ENCODE peak calls at places on chromosomes 11 and 22, in five cellular contexts. One of them, this sample, is unnamed.
A peak's percentile ranks its signal among the peaks of the same experiment; 100 is the strongest.

GRCh38 chr11:20054584-20054983 is 105.7 kb downstream of the DBX1 start:
- DNase-seq in esophagus muscularis mucosa: no peak
- DNase-seq in stimulated activated CD4-positive, alpha-beta T cell treated with anti-CD3 and anti-CD28 coated beads, Interleukin-1b, Interleukin-23, amount 100 ng/mL, for 48 hours: no peak
- DNase-seq in T47D: no peak
- DNase-seq in AG20443: no peak
- DNase-seq in this sample: no peak

GRCh38 chr11:94002226-94002625 is 18.9 kb upstream of the HEPHL1 start:
- DNase-seq in AG20443: no peak
- DNase-seq in esophagus muscularis mucosa: no peak
- DNase-seq in T47D: no peak
- DNase-seq in stimulated activated CD4-positive, alpha-beta T cell treated with anti-CD3 and anti-CD28 coated beads, Interleukin-1b, Interleukin-23, amount 100 ng/mL, for 48 hours: no peak
- DNase-seq in this sample: no peak

GRCh38 chr11:48081151-48082010 is 101.0 kb downstream of the PTPRJ start:
- DNase-seq in AG20443: peak; percentile 90
- DNase-seq in esophagus muscularis mucosa: no peak
- DNase-seq in T47D: no peak
- DNase-seq in stimulated activated CD4-positive, alpha-beta T cell treated with anti-CD3 and anti-CD28 coated beads, Interleukin-1b, Interleukin-23, amount 100 ng/mL, for 48 hours: peak; percentile 24
- DNase-seq in this sample: peak; percentile 90

GRCh38 chr11:68546555-68546954 is 86.0 kb downstream of the PPP6R3 start:
- DNase-seq in esophagus muscularis mucosa: no peak
- DNase-seq in T47D: no peak
- DNase-seq in AG20443: peak; percentile 18
- DNase-seq in stimulated activated CD4-positive, alpha-beta T cell treated with anti-CD3 and anti-CD28 coated beads, Interleukin-1b, Interleukin-23, amount 100 ng/mL, for 48 hours: no peak
- DNase-seq in this sample: no peak

GRCh38 chr11:15826008-15826650 is 530.2 kb downstream of the SOX6 start:
- DNase-seq in T47D: no peak
- DNase-seq in AG20443: no peak
- DNase-seq in esophagus muscularis mucosa: peak; percentile 57
- DNase-seq in stimulated activated CD4-positive, alpha-beta T cell treated with anti-CD3 and anti-CD28 coated beads, Interleukin-1b, Interleukin-23, amount 100 ng/mL, for 48 hours: no peak
- DNase-seq in this sample: no peak

GRCh38 chr22:38196791-38197429 is 4.9 kb upstream of the MAFF start:
- DNase-seq in T47D: no peak
- DNase-seq in esophagus muscularis mucosa: no peak
- DNase-seq in AG20443: no peak
- DNase-seq in stimulated activated CD4-positive, alpha-beta T cell treated with anti-CD3 and anti-CD28 coated beads, Interleukin-1b, Interleukin-23, amount 100 ng/mL, for 48 hours: no peak
- DNase-seq in this sample: peak; percentile 83

GRCh38 chr11:102237096-102237735 is 80.1 kb upstream of the BIRC3 start:
- DNase-seq in T47D: no peak
- DNase-seq in esophagus muscularis mucosa: peak; percentile 74
- DNase-seq in stimulated activated CD4-positive, alpha-beta T cell treated with anti-CD3 and anti-CD28 coated beads, Interleukin-1b, Interleukin-23, amount 100 ng/mL, for 48 hours: no peak
- DNase-seq in AG20443: peak; percentile 52
- DNase-seq in this sample: no peak

GRCh38 chr22:42769574-42770447 is 49.1 kb upstream of the A4GALT start:
- DNase-seq in T47D: no peak
- DNase-seq in esophagus muscularis mucosa: no peak
- DNase-seq in AG20443: peak; percentile 92
- DNase-seq in stimulated activated CD4-positive, alpha-beta T cell treated with anti-CD3 and anti-CD28 coated beads, Interleukin-1b, Interleukin-23, amount 100 ng/mL, for 48 hours: no peak
- DNase-seq in this sample: peak; percentile 51

GRCh38 chr11:123298488-123299447 is 103.7 kb upstream of the CLMP start:
- DNase-seq in AG20443: no peak
- DNase-seq in T47D: no peak
- DNase-seq in esophagus muscularis mucosa: no peak
- DNase-seq in stimulated activated CD4-positive, alpha-beta T cell treated with anti-CD3 and anti-CD28 coated beads, Interleukin-1b, Interleukin-23, amount 100 ng/mL, for 48 hours: no peak
- DNase-seq in this sample: no peak